ENCODE peak calls at places on chromosomes 1 and 21, in seven cellular contexts. W is tibial nerve, D is H1, P is ovary, U is SK-N-SH, Q is A549, N is K562. Z is an unnamed sample.
A peak's percentile ranks its signal among the peaks of the same experiment; 100 is the strongest.

GRCh38 chr1:32901823-32902534 is 790 bp upstream of the TMEM54 start:
- DNase-seq in D (no peak), W (no peak), U (no peak), P (no peak), N (no peak), Q (no peak), Z (no peak)

GRCh38 chr1:89739013-89739843 is 81.6 kb upstream of the LRRC8D start:
- DNase-seq in D (no peak), U (no peak), Q (no peak), P (no peak), W (no peak), N (peak; percentile 59), Z (no peak)

GRCh38 chr1:67084765-67085318 is 30.9 kb upstream of the SLC35D1 start:
- DNase-seq in W (no peak), D (no peak), N (no peak), Q (no peak), P (no peak), U (no peak), Z (no peak)

GRCh38 chr1:175808573-175808972 is 65.2 kb upstream of the TNR start:
- DNase-seq in N (no peak), U (no peak), W (no peak), Q (no peak), P (no peak), D (no peak), Z (no peak)

GRCh38 chr21:39576518-39577128 is 36.1 kb upstream of the B3GALT5 start:
- DNase-seq in W (no peak), D (no peak), Q (no peak), P (no peak), U (no peak), N (no peak), Z (no peak)

GRCh38 chr1:6301526-6301925 is 40.6 kb upstream of the GPR153 start:
- DNase-seq in W (no peak), U (no peak), P (no peak), N (no peak), Q (no peak), D (no peak), Z (no peak)

GRCh38 chr1:203557958-203558760 is 64.2 kb downstream of the OPTC start:
- DNase-seq in U (no peak), D (no peak), Q (peak; percentile 65), N (no peak), P (peak; percentile 67), W (peak; percentile 68), Z (peak; percentile 10)

GRCh38 chr1:9882296-9882944 is 27.6 kb downstream of the CTNNBIP1 start:
- DNase-seq in D (no peak), N (no peak), Q (no peak), P (no peak), W (no peak), U (no peak), Z (no peak)

GRCh38 chr1:37177230-37177864 is 143.0 kb upstream of the GRIK3 start:
- DNase-seq in P (no peak), N (peak; percentile 48), U (peak; percentile 55), Q (peak; percentile 14), W (no peak), D (peak; percentile 79), Z (peak; percentile 13)

GRCh38 chr1:172107261-172107820 is 266.0 kb downstream of the DNM3 start:
- DNase-seq in U (peak; percentile 14), D (no peak), P (no peak), W (no peak), N (no peak), Q (no peak), Z (no peak)

GRCh38 chr1:228017356-228018124 is 10.7 kb downstream of the WNT3A start:
- DNase-seq in W (no peak), N (no peak), U (no peak), P (peak; percentile 2), D (no peak), Q (no peak), Z (no peak)

GRCh38 chr1:85585845-85586244 is 5.3 kb downstream of the CCN1 start:
- DNase-seq in Q (no peak), W (peak; percentile 44), D (peak; percentile 22), P (no peak), U (no peak), N (no peak), Z (no peak)

GRCh38 chr1:168582690-168583325 is 6.4 kb downstream of the XCL1 start:
- DNase-seq in N (no peak), Q (no peak), D (no peak), P (no peak), W (no peak), U (no peak), Z (no peak)

GRCh38 chr21:14843991-14844390 is 220.8 kb downstream of the NRIP1 start:
- DNase-seq in Q (no peak), P (no peak), N (no peak), U (no peak), D (no peak), W (no peak), Z (no peak)

GRCh38 chr1:113928129-113928949 is 785 bp upstream of the HIPK1 start:
- DNase-seq in U (no peak), Q (no peak), D (no peak), N (peak; percentile 42), P (no peak), W (no peak), Z (no peak)

GRCh38 chr1:10685196-10685850 is 111.1 kb downstream of the CASZ1 start:
- DNase-seq in P (no peak), W (no peak), Q (no peak), U (no peak), N (no peak), D (no peak), Z (no peak)

GRCh38 chr1:84913025-84913892 is 20.3 kb upstream of the LPAR3 start:
- DNase-seq in Q (no peak), U (no peak), W (no peak), D (no peak), N (no peak), P (no peak), Z (peak; percentile 42)

GRCh38 chr1:54054438-54054749 is 986 bp downstream of the TCEANC2 start:
- DNase-seq in U (no peak), P (no peak), D (no peak), N (peak; percentile 82), Q (no peak), W (no peak), Z (no peak)

GRCh38 chr1:84122780-84123382 is 21.2 kb upstream of the PRKACB start:
- DNase-seq in W (peak; percentile 67), Q (peak; percentile 7), N (peak; percentile 71), P (peak; percentile 16), U (peak; percentile 26), D (no peak), Z (peak; percentile 60)

GRCh38 chr1:189429610-189430009 is 1048.1 kb downstream of the BRINP3 start:
- DNase-seq in U (peak; percentile 7), D (no peak), N (peak; percentile 42), P (no peak), W (no peak), Q (peak; percentile 2), Z (no peak)

GRCh38 chr1:154751690-154752089 is 118.4 kb downstream of the KCNN3 start:
- DNase-seq in U (no peak), P (peak; percentile 59), D (no peak), W (no peak), Q (no peak), N (no peak), Z (no peak)

GRCh38 chr1:220124542-220124941 is 30.6 kb downstream of the IARS2 start:
- DNase-seq in P (no peak), W (no peak), N (no peak), Q (no peak), D (no peak), U (no peak), Z (no peak)

GRCh38 chr1:210951279-210951678 is 182.7 kb downstream of the KCNH1 start:
- DNase-seq in P (no peak), W (no peak), Q (no peak), N (no peak), U (no peak), D (no peak), Z (no peak)

DNA sequence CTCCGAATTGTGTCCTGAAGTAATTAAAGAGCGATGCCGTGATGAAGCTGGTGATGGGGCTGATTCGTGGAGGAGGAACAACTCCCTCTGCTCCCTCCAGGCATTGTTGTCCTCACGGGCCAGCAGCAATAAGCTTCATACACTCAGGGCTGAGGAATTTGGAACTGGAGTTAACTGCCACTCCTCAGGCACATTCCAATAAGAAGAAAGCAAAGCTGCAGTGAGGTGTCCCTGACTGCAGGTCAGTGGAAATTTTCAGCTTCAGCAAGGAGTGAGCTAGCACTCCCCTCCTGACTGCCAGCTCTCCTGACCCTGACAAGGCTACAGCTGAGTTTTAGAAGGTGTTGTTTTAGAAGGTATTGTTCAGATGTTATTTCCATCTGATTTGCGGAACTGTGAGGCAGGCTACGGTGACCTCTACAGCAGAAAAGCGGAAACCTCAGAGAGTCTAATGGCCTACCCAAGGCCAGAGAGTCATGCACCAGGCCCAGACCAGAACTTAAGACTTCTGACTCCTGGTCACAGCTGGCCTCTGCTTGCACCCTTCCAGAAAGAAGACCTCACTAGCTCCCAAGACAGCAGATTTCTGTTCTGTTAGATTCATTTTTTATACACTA is 148.8 kb downstream of the TGFBR3 start:
- DNase-seq in D (no peak), P (peak; percentile 53), Q (peak; percentile 79), U (no peak), N (no peak), W (no peak), Z (peak; percentile 16)
- TF ChIP-seq EP300 in D (no peak), P (no peak), Q (no peak), U (no peak), N (no peak), W (no peak), Z (no peak)

GRCh38 chr1:24558902-24559791 is 3.3 kb downstream of the NCMAP start:
- DNase-seq in W (peak; percentile 62), Q (peak; percentile 55), D (peak; percentile 82), U (peak; percentile 88), P (no peak), N (no peak), Z (peak; percentile 47)
- TF ChIP-seq EP300 in W (no peak), Q (no peak), D (no peak), U (no peak), P (no peak), N (no peak), Z (no peak)

GRCh38 chr1:22609291-22609690 is 27.1 kb upstream of the C1QA start:
- DNase-seq in D (no peak), N (no peak), Q (no peak), U (no peak), W (no peak), P (no peak), Z (no peak)
- TF ChIP-seq EP300 in D (no peak), N (no peak), Q (no peak), U (no peak), W (no peak), P (no peak), Z (no peak)

GRCh38 chr1:97999320-97999719 is 78.5 kb upstream of the DPYD start:
- DNase-seq in U (no peak), D (no peak), Q (no peak), N (no peak), W (no peak), P (no peak), Z (no peak)

GRCh38 chr1:98002288-98002687 is 81.5 kb upstream of the DPYD start:
- DNase-seq in N (no peak), D (no peak), U (no peak), P (no peak), Q (no peak), W (no peak), Z (no peak)

GRCh38 chr1:98005326-98006010 is 84.6 kb upstream of the DPYD start:
- DNase-seq in D (no peak), W (no peak), U (no peak), P (no peak), Q (peak; percentile 1), N (no peak), Z (no peak)

GRCh38 chr1:98003442-98003841 is 82.6 kb upstream of the DPYD start:
- DNase-seq in N (no peak), Q (no peak), D (no peak), U (no peak), W (no peak), P (no peak), Z (no peak)

GRCh38 chr1:98001764-98002163 is 80.9 kb upstream of the DPYD start:
- DNase-seq in U (no peak), W (no peak), P (no peak), N (no peak), Q (no peak), D (no peak), Z (no peak)
- TF ChIP-seq EP300 in U (no peak), W (no peak), P (no peak), N (no peak), Q (no peak), D (no peak), Z (no peak)